ENCODE peak calls at places on chromosomes 7 and 10, in five cellular contexts. One of them, this sample, is unnamed.

GRCh38 chr7:95772298-95772770 is at the start of gene DYNC1I1:
- DNase-seq in testis: peak
- DNase-seq in K562: peak
- DNase-seq in left ventricle myocardium inferior: peak
- DNase-seq in A673: peak
- DNase-seq in this sample: peak

GRCh38 chr10:76082956-76083355 is 651.5 kb downstream of the LRMDA start:
- DNase-seq in testis: no peak
- DNase-seq in K562: no peak
- DNase-seq in left ventricle myocardium inferior: no peak
- DNase-seq in A673: peak
- DNase-seq in this sample: no peak

GRCh38 chr10:23038172-23038571 is 57.2 kb upstream of the MSRB2 start:
- DNase-seq in testis: no peak
- DNase-seq in K562: no peak
- DNase-seq in left ventricle myocardium inferior: no peak
- DNase-seq in A673: no peak
- DNase-seq in this sample: no peak

GRCh38 chr7:130966246-130967009 is 232.4 kb upstream of the KLF14 start:
- DNase-seq in testis: no peak
- DNase-seq in K562: no peak
- DNase-seq in left ventricle myocardium inferior: no peak
- DNase-seq in A673: no peak
- DNase-seq in this sample: no peak

GRCh38 chr10:14585287-14586193 is 189.2 kb downstream of the FAM107B start:
- DNase-seq in testis: no peak
- DNase-seq in K562: no peak
- DNase-seq in left ventricle myocardium inferior: no peak
- DNase-seq in A673: no peak
- DNase-seq in this sample: no peak

GRCh38 chr10:24901686-24902399 is 50.6 kb downstream of the PRTFDC1 start:
- DNase-seq in testis: peak
- DNase-seq in K562: peak
- DNase-seq in left ventricle myocardium inferior: peak
- DNase-seq in A673: peak
- DNase-seq in this sample: no peak

GRCh38 chr10:31697271-31698168 is 231.1 kb downstream of the ARHGAP12 start:
- DNase-seq in testis: peak
- DNase-seq in K562: no peak
- DNase-seq in left ventricle myocardium inferior: peak
- DNase-seq in A673: no peak
- DNase-seq in this sample: peak

GRCh38 chr10:116226766-116227165 is 46.2 kb downstream of the GFRA1 start:
- DNase-seq in testis: no peak
- DNase-seq in K562: no peak
- DNase-seq in left ventricle myocardium inferior: no peak
- DNase-seq in A673: no peak
- DNase-seq in this sample: no peak

GRCh38 chr10:30671011-30671616 is 41.6 kb upstream of the LYZL2 start:
- DNase-seq in testis: peak
- DNase-seq in K562: peak
- DNase-seq in left ventricle myocardium inferior: no peak
- DNase-seq in A673: peak
- DNase-seq in this sample: no peak

GRCh38 chr7:106731207-106731606 is 70.2 kb upstream of the CCDC71L start:
- DNase-seq in testis: no peak
- DNase-seq in K562: no peak
- DNase-seq in left ventricle myocardium inferior: no peak
- DNase-seq in A673: no peak
- DNase-seq in this sample: no peak

GRCh38 chr10:61662794-61663259 is at the start of gene CABCOCO1:
- DNase-seq in testis: peak
- DNase-seq in K562: no peak
- DNase-seq in left ventricle myocardium inferior: peak
- DNase-seq in A673: peak
- DNase-seq in this sample: peak

GRCh38 chr7:80640841-80641240 is 2.4 kb downstream of the CD36 start:
- DNase-seq in testis: no peak
- DNase-seq in K562: no peak
- DNase-seq in left ventricle myocardium inferior: no peak
- DNase-seq in A673: peak
- DNase-seq in this sample: no peak

GRCh38 chr10:74921744-74922143 is 95.3 kb downstream of the KAT6B start:
- DNase-seq in testis: peak
- DNase-seq in K562: peak
- DNase-seq in left ventricle myocardium inferior: no peak
- DNase-seq in A673: peak
- DNase-seq in this sample: no peak

GRCh38 chr10:74925716-74926115 is 99.3 kb downstream of the KAT6B start:
- DNase-seq in testis: no peak
- DNase-seq in K562: no peak
- DNase-seq in left ventricle myocardium inferior: no peak
- DNase-seq in A673: no peak
- DNase-seq in this sample: no peak

GRCh38 chr10:74924251-74924954 is 98.0 kb downstream of the KAT6B start:
- DNase-seq in testis: no peak
- DNase-seq in K562: no peak
- DNase-seq in left ventricle myocardium inferior: no peak
- DNase-seq in A673: peak
- DNase-seq in this sample: no peak

GRCh38 chr10:74923556-74923955 is 97.2 kb downstream of the KAT6B start:
- DNase-seq in testis: no peak
- DNase-seq in K562: no peak
- DNase-seq in left ventricle myocardium inferior: no peak
- DNase-seq in A673: peak
- DNase-seq in this sample: no peak

GRCh38 chr10:74922921-74923320 is 96.5 kb downstream of the KAT6B start:
- DNase-seq in testis: no peak
- DNase-seq in K562: no peak
- DNase-seq in left ventricle myocardium inferior: no peak
- DNase-seq in A673: no peak
- DNase-seq in this sample: no peak
- H3K27ac ChIP-seq in testis: peak
- H3K27ac ChIP-seq in K562: no peak
- H3K27ac ChIP-seq in left ventricle myocardium inferior: peak
- H3K27ac ChIP-seq in A673: peak
- H3K27ac ChIP-seq in this sample: peak

DNA sequence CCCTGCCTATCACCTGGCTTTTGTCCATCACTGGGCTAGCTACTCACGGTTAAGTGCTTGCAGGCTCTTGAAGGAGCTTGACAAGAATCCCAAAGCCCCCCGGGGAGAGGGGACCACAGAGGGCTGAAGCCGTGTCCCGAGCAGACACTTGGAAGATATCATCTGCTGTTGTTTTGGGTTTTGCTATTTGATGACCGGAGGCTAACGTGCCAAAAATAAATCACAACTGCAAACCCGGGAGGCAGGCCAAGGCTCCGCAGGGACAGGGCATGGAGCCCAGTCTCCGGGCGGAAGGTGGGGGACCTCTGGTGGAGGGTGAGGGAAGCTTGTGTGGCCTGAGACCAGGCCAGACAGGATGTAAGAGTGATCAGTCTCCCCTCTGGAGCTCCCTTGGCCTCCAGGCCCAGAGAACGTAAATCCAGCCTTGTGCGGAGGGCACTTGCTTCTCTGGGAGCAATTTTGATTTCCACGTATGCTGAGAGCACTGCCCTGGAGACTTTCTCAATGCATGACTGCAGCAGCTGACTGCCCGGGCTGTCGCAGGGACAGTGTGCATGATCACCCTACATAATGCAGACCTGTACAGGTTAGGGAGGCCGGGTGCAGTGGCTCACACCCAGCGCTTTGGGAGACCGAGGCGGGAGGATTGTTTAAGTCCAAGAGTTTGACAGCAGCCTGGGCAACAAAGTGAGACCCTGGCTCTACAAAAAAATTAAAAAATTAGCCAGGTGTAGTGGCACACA is at the start of gene PHKG1:
- DNase-seq in testis: peak
- DNase-seq in K562: peak
- DNase-seq in left ventricle myocardium inferior: peak
- DNase-seq in A673: peak
- DNase-seq in this sample: peak
- TF ChIP-seq CTCF in testis: no peak
- TF ChIP-seq CTCF in K562: peak
- TF ChIP-seq CTCF in left ventricle myocardium inferior: peak
- TF ChIP-seq CTCF in A673: peak
- TF ChIP-seq CTCF in this sample: peak

GRCh38 chr7:98869374-98870070 is at the start of gene TMEM130:
- DNase-seq in testis: no peak
- DNase-seq in K562: no peak
- DNase-seq in left ventricle myocardium inferior: no peak
- DNase-seq in A673: no peak
- DNase-seq in this sample: no peak

GRCh38 chr7:98867271-98867701 is 2.5 kb downstream of the TMEM130 start:
- DNase-seq in testis: peak
- DNase-seq in K562: peak
- DNase-seq in left ventricle myocardium inferior: no peak
- DNase-seq in A673: no peak
- DNase-seq in this sample: no peak

GRCh38 chr7:98868450-98868849 is 1.4 kb downstream of the TMEM130 start:
- DNase-seq in testis: no peak
- DNase-seq in K562: no peak
- DNase-seq in left ventricle myocardium inferior: no peak
- DNase-seq in A673: no peak
- DNase-seq in this sample: no peak

GRCh38 chr7:98870071-98870651 is 347 bp upstream of the TMEM130 start:
- DNase-seq in testis: peak
- DNase-seq in K562: peak
- DNase-seq in left ventricle myocardium inferior: peak
- DNase-seq in A673: peak
- DNase-seq in this sample: peak

GRCh38 chr7:98869001-98869373 is 827 bp downstream of the TMEM130 start:
- DNase-seq in testis: no peak
- DNase-seq in K562: no peak
- DNase-seq in left ventricle myocardium inferior: no peak
- DNase-seq in A673: no peak
- DNase-seq in this sample: no peak
- H3K4me3 ChIP-seq in testis: no peak
- H3K4me3 ChIP-seq in K562: no peak
- H3K4me3 ChIP-seq in left ventricle myocardium inferior: no peak
- H3K4me3 ChIP-seq in A673: peak
- H3K4me3 ChIP-seq in this sample: peak

GRCh38 chr10:110872145-110872983 is 636 bp downstream of the PDCD4 start:
- DNase-seq in testis: peak
- DNase-seq in K562: peak
- DNase-seq in left ventricle myocardium inferior: peak
- DNase-seq in A673: peak
- DNase-seq in this sample: peak

GRCh38 chr10:110872984-110873569 is 1.3 kb downstream of the PDCD4 start:
- DNase-seq in testis: no peak
- DNase-seq in K562: no peak
- DNase-seq in left ventricle myocardium inferior: no peak
- DNase-seq in A673: peak
- DNase-seq in this sample: no peak

GRCh38 chr10:110870823-110871235 is 899 bp upstream of the PDCD4 start:
- DNase-seq in testis: peak
- DNase-seq in K562: no peak
- DNase-seq in left ventricle myocardium inferior: no peak
- DNase-seq in A673: no peak
- DNase-seq in this sample: peak

GRCh38 chr10:110868981-110869380 is 2.7 kb upstream of the PDCD4 start:
- DNase-seq in testis: no peak
- DNase-seq in K562: no peak
- DNase-seq in left ventricle myocardium inferior: no peak
- DNase-seq in A673: no peak
- DNase-seq in this sample: no peak

GRCh38 chr10:110871236-110872084 is at the start of gene PDCD4:
- DNase-seq in testis: peak
- DNase-seq in K562: peak
- DNase-seq in left ventricle myocardium inferior: peak
- DNase-seq in A673: peak
- DNase-seq in this sample: peak
- H3K27ac ChIP-seq in testis: peak
- H3K27ac ChIP-seq in K562: peak
- H3K27ac ChIP-seq in left ventricle myocardium inferior: peak
- H3K27ac ChIP-seq in A673: peak
- H3K27ac ChIP-seq in this sample: peak

GRCh38 chr10:37976880-37977203 is 395 bp upstream of the ZNF25 start:
- DNase-seq in testis: no peak
- DNase-seq in K562: no peak
- DNase-seq in left ventricle myocardium inferior: no peak
- DNase-seq in A673: no peak
- DNase-seq in this sample: no peak
- TF ChIP-seq CTCF in testis: no peak
- TF ChIP-seq CTCF in K562: no peak
- TF ChIP-seq CTCF in left ventricle myocardium inferior: peak
- TF ChIP-seq CTCF in A673: no peak
- TF ChIP-seq CTCF in this sample: no peak

GRCh38 chr7:129667116-129667515 is 55.6 kb downstream of the NRF1 start:
- DNase-seq in testis: no peak
- DNase-seq in K562: no peak
- DNase-seq in left ventricle myocardium inferior: no peak
- DNase-seq in A673: no peak
- DNase-seq in this sample: no peak

GRCh38 chr7:129665013-129665401 is 53.5 kb downstream of the NRF1 start:
- DNase-seq in testis: no peak
- DNase-seq in K562: no peak
- DNase-seq in left ventricle myocardium inferior: no peak
- DNase-seq in A673: peak
- DNase-seq in this sample: no peak

GRCh38 chr7:129664029-129665012 is 52.8 kb downstream of the NRF1 start:
- DNase-seq in testis: no peak
- DNase-seq in K562: peak
- DNase-seq in left ventricle myocardium inferior: no peak
- DNase-seq in A673: peak
- DNase-seq in this sample: no peak

GRCh38 chr7:129657363-129657762 is 45.8 kb downstream of the NRF1 start:
- DNase-seq in testis: no peak
- DNase-seq in K562: no peak
- DNase-seq in left ventricle myocardium inferior: no peak
- DNase-seq in A673: no peak
- DNase-seq in this sample: no peak

DNA sequence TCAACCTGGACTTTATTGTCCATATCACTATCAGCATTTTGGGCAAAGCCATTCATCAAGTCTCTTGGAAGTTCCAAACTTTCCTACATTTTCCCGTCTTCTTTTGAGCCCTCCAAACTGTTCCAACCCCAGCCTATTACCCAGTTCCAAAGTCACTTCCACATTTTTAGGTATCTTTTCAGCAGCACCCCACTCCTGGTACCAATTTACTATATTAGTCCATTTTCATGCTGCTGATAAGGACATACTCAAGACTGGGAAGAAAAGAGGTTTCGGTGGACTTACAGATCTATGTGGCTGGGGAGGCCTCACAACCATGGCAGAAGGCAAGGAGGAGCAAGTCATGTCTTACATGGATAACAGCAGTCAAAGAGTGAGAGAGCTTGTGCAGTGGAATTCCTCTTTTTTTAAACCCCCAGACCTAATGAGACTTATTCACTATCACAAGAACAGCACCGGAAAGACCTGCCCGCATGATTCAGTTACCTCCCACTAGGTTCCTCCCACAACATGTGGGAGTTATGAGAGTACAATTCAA is 50.2 kb downstream of the NRF1 start:
- DNase-seq in testis: no peak
- DNase-seq in K562: no peak
- DNase-seq in left ventricle myocardium inferior: no peak
- DNase-seq in A673: no peak
- DNase-seq in this sample: no peak
- H3K4me3 ChIP-seq in testis: no peak
- H3K4me3 ChIP-seq in K562: no peak
- H3K4me3 ChIP-seq in left ventricle myocardium inferior: no peak
- H3K4me3 ChIP-seq in A673: no peak
- H3K4me3 ChIP-seq in this sample: no peak

GRCh38 chr10:73588656-73589055 is 2.5 kb downstream of the USP54 start:
- DNase-seq in testis: no peak
- DNase-seq in K562: no peak
- DNase-seq in left ventricle myocardium inferior: no peak
- DNase-seq in A673: no peak
- DNase-seq in this sample: no peak
- H3K27ac ChIP-seq in testis: no peak
- H3K27ac ChIP-seq in K562: no peak
- H3K27ac ChIP-seq in left ventricle myocardium inferior: peak
- H3K27ac ChIP-seq in A673: no peak
- H3K27ac ChIP-seq in this sample: no peak

This sample was measured in tibial artery.